ENCODE peak calls at places on chromosomes 6 and 20, in four cellular contexts. M, E, Q and G are unnamed samples.

GRCh38 chr20:44967207-44967807 is 995 bp downstream of the STK4 start:
- DNase-seq in M (no peak), E (no peak), Q (no peak), G (no peak)

GRCh38 chr6:39568896-39569295 is 156.3 kb downstream of the KIF6 start:
- DNase-seq in M (no peak), E (peak), Q (no peak), G (peak)

GRCh38 chr6:7939186-7939863 is 28.7 kb upstream of the TXNDC5 start:
- DNase-seq in M (no peak), E (no peak), Q (no peak), G (no peak)

GRCh38 chr6:166656269-166657206 is 29.5 kb upstream of the RPS6KA2 start:
- DNase-seq in M (no peak), E (no peak), Q (no peak), G (no peak)

GRCh38 chr6:37473364-37474095 is 26.2 kb downstream of the CCDC167 start:
- DNase-seq in M (peak), E (no peak), Q (peak), G (no peak)

GRCh38 chr20:2509794-2510193 is 1.1 kb upstream of the ZNF343 start:
- DNase-seq in M (no peak), E (no peak), Q (no peak), G (no peak)

GRCh38 chr6:33088931-33089640 is 13.3 kb downstream of the HLA-DPB1 start:
- DNase-seq in M (no peak), E (no peak), Q (no peak), G (no peak)

GRCh38 chr6:38554700-38555413 is 84.9 kb downstream of the BTBD9 start:
- DNase-seq in M (no peak), E (peak), Q (no peak), G (peak)

GRCh38 chr6:27177454-27178000 is 70.0 kb upstream of the PRSS16 start:
- DNase-seq in M (peak), E (peak), Q (peak), G (peak)

GRCh38 chr20:51695574-51696303 is 72.5 kb downstream of the ATP9A start:
- DNase-seq in M (no peak), E (peak), Q (no peak), G (peak)

GRCh38 chr6:33742837-33743236 is 3.9 kb downstream of the IP6K3 start:
- DNase-seq in M (no peak), E (no peak), Q (peak), G (no peak)

GRCh38 chr6:1297746-1298145 is 14.2 kb upstream of the FOXQ1 start:
- DNase-seq in M (no peak), E (no peak), Q (no peak), G (peak)

GRCh38 chr20:1567392-1568165 is 10.1 kb upstream of the SIRPD start:
- DNase-seq in M (no peak), E (peak), Q (no peak), G (peak)

GRCh38 chr6:134795001-134795400 is 154.9 kb downstream of the ALDH8A1 start:
- DNase-seq in M (no peak), E (no peak), Q (no peak), G (no peak)

GRCh38 chr6:108699290-108700041 is 138.7 kb downstream of the FOXO3 start:
- DNase-seq in M (no peak), E (no peak), Q (peak), G (no peak)

GRCh38 chr6:3916211-3916610 is 67.0 kb downstream of the FAM50B start:
- DNase-seq in M (no peak), E (no peak), Q (no peak), G (no peak)

GRCh38 chr20:40900816-40901215 is 127.8 kb upstream of the TOP1 start:
- DNase-seq in M (no peak), E (no peak), Q (no peak), G (no peak)

GRCh38 chr20:64102647-64103354 is 4.6 kb downstream of the NPBWR2 start:
- DNase-seq in M (peak), E (no peak), Q (peak), G (no peak)

DNA sequence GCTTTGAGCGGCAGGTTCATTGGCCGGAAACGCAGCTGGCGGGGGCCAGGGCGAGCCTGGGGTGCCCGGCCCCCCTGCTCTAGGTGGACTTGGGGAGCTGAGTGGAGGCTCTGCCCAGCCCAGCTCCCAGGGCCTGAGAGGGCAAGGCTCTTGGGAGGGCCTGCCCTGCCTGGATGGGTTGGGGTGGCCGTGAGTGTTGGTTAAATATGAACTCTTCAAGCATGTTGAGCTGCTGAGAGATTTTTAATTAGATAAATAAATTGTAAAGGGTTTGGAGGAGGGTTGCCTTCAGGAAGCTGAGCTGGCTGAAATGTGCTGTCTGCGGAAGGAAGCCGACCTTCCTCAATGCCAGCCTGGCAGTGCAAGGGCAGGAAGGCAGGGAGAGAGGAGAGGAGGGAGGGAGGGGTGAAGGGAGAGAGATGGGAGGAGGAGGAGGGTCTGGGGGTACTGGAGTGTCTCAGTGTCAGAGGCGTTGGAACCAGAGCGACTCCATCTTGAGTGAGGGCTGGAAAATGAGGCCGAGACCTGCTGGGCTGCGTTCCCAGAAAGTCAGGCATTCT is 39.4 kb upstream of the PMEPA1 start:
- DNase-seq in M (no peak), E (no peak), Q (peak), G (no peak)
- H3K4me3 ChIP-seq in M (peak), E (peak), Q (no peak), G (peak)

DNA sequence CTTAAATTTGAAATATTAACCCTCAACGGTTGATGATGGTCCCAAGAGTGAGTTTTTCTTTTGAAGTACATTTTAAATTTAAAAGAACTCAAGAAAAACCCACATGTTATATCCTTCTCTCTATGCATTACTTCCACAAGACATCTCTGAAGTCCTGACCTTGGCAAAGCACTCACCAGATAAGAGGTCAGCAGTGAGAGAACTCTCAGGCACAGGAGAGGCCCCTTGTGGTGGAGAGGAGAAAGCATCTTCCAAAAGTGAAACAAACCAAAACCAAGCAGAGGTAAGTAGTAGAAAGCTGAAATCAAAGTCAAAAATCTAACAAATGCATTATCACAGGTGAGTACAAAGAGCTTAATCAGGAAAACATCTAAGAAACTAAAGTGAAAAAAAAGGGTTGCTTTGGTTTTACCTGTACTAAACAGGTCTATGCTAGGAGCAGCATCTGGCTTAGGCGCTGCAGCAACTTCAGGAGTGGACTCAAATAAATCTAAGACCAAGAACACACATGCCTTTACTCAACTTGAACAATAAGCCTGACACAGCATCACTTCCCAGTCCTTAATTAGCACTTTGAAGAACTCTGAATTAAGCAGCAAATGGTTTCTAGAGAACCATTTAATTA is 80.5 kb downstream of the PRSS35 start:
- DNase-seq in M (no peak), E (peak), Q (no peak), G (no peak)
- TF ChIP-seq CTCF in M (peak), E (peak), Q (peak), G (peak)

DNA sequence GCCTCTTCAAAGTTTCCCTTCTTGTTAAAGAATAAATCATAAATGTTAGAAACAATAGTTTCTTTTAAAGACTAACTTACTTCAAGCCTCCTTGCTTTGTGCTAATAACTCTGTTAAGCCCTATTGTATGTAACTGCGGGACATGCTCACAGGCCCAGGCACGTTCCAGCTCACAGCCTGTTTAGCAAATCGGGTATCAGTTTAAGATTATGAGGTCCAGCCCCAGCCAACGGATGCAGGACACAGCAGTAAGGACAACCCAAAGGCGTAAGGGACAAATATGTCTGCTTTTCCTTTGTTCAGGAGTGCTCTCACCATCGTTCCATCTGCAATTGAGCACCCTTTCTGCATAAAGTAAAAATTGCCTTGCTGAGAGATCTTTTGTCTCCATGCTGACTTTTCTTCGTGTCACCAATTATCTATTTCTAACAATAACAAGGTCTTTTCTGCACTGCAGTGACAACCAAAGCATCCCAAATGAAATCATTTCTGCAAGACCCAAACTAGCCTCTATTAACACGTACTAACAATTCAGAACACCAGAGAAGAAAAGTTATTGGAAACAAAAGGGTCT is 1.4 kb downstream of the C6orf52 start:
- DNase-seq in M (no peak), E (no peak), Q (no peak), G (no peak)
- H3K4me3 ChIP-seq in M (peak), E (peak), Q (no peak), G (peak)

GRCh38 chr20:19903168-19903676 is 113.9 kb upstream of the NAA20 start:
- DNase-seq in M (no peak), E (peak), Q (peak), G (no peak)
- TF ChIP-seq CTCF in M (no peak), E (peak), Q (peak), G (peak)

GRCh38 chr6:70957284-70957617 is 391 bp upstream of the B3GAT2 start:
- DNase-seq in M (no peak), E (no peak), Q (no peak), G (no peak)
- H3K4me3 ChIP-seq in M (peak), E (peak), Q (peak), G (peak)

GRCh38 chr6:23445157-23445710 is 680.8 kb upstream of the NRSN1 start:
- DNase-seq in M (no peak), E (no peak), Q (peak), G (no peak)

GRCh38 chr6:23441813-23442212 is 684.2 kb upstream of the NRSN1 start:
- DNase-seq in M (no peak), E (no peak), Q (no peak), G (no peak)

GRCh38 chr6:23446394-23447001 is 679.5 kb upstream of the NRSN1 start:
- DNase-seq in M (no peak), E (peak), Q (no peak), G (peak)
- TF ChIP-seq CTCF in M (peak), E (peak), Q (peak), G (peak)

GRCh38 chr6:159512104-159512503 is 180.9 kb downstream of the SOD2 start:
- DNase-seq in M (no peak), E (no peak), Q (no peak), G (no peak)
- H3K4me3 ChIP-seq in M (no peak), E (no peak), Q (no peak), G (no peak)